ENCODE peak calls at places on chromosomes 7 and 10, in six cellular contexts. One of them, this sample, is unnamed.

GRCh38 chr10:10333622-10334021 is 684.0 kb upstream of the CELF2 start:
- DNase-seq in NCI-H526 treated with DMSO at 0.1 percent for 48 hours: no peak
- DNase-seq in uterus: no peak
- DNase-seq in epithelial cell of esophagus: no peak
- DNase-seq in NCI-H524 treated with DMSO at 0.1 percent for 48 hours: no peak
- DNase-seq in nucleus accumbens: no peak
- DNase-seq in this sample: no peak

GRCh38 chr7:117072620-117073118 is 119.4 kb downstream of the ST7 start:
- DNase-seq in NCI-H526 treated with DMSO at 0.1 percent for 48 hours: no peak
- DNase-seq in uterus: peak; percentile 23
- DNase-seq in epithelial cell of esophagus: peak; percentile 68
- DNase-seq in NCI-H524 treated with DMSO at 0.1 percent for 48 hours: peak; percentile 52
- DNase-seq in nucleus accumbens: peak; percentile 71
- DNase-seq in this sample: peak; percentile 78

GRCh38 chr7:109076561-109076960 is 506.9 kb downstream of the DNAJB9 start:
- DNase-seq in NCI-H526 treated with DMSO at 0.1 percent for 48 hours: no peak
- DNase-seq in uterus: no peak
- DNase-seq in epithelial cell of esophagus: no peak
- DNase-seq in NCI-H524 treated with DMSO at 0.1 percent for 48 hours: no peak
- DNase-seq in nucleus accumbens: no peak
- DNase-seq in this sample: no peak

GRCh38 chr10:93456480-93456879 is 25.7 kb downstream of the MYOF start:
- DNase-seq in NCI-H526 treated with DMSO at 0.1 percent for 48 hours: no peak
- DNase-seq in uterus: no peak
- DNase-seq in epithelial cell of esophagus: no peak
- DNase-seq in NCI-H524 treated with DMSO at 0.1 percent for 48 hours: no peak
- DNase-seq in nucleus accumbens: no peak
- DNase-seq in this sample: no peak

GRCh38 chr10:25083546-25084111 is 67.2 kb downstream of the THNSL1 start:
- DNase-seq in NCI-H526 treated with DMSO at 0.1 percent for 48 hours: no peak
- DNase-seq in uterus: no peak
- DNase-seq in epithelial cell of esophagus: no peak
- DNase-seq in NCI-H524 treated with DMSO at 0.1 percent for 48 hours: no peak
- DNase-seq in nucleus accumbens: peak; percentile 25
- DNase-seq in this sample: peak; percentile 63

GRCh38 chr7:7564323-7564780 is 2.3 kb upstream of the MIOS start:
- DNase-seq in NCI-H526 treated with DMSO at 0.1 percent for 48 hours: no peak
- DNase-seq in uterus: no peak
- DNase-seq in epithelial cell of esophagus: peak; percentile 97
- DNase-seq in NCI-H524 treated with DMSO at 0.1 percent for 48 hours: no peak
- DNase-seq in nucleus accumbens: no peak
- DNase-seq in this sample: no peak

GRCh38 chr7:47536705-47537611 is 45.0 kb downstream of the TNS3 start:
- DNase-seq in NCI-H526 treated with DMSO at 0.1 percent for 48 hours: no peak
- DNase-seq in uterus: peak; percentile 75
- DNase-seq in epithelial cell of esophagus: peak; percentile 45
- DNase-seq in NCI-H524 treated with DMSO at 0.1 percent for 48 hours: no peak
- DNase-seq in nucleus accumbens: peak; percentile 51
- DNase-seq in this sample: no peak

GRCh38 chr7:110568932-110569331 is 522.0 kb upstream of the LRRN3 start:
- DNase-seq in NCI-H526 treated with DMSO at 0.1 percent for 48 hours: no peak
- DNase-seq in uterus: no peak
- DNase-seq in epithelial cell of esophagus: peak; percentile 53
- DNase-seq in NCI-H524 treated with DMSO at 0.1 percent for 48 hours: no peak
- DNase-seq in nucleus accumbens: no peak
- DNase-seq in this sample: peak; percentile 4

GRCh38 chr7:25031432-25031831 is 51.5 kb upstream of the OSBPL3 start:
- DNase-seq in NCI-H526 treated with DMSO at 0.1 percent for 48 hours: no peak
- DNase-seq in uterus: no peak
- DNase-seq in epithelial cell of esophagus: no peak
- DNase-seq in NCI-H524 treated with DMSO at 0.1 percent for 48 hours: no peak
- DNase-seq in nucleus accumbens: no peak
- DNase-seq in this sample: no peak

GRCh38 chr7:44565097-44565794 is 8.5 kb downstream of the DDX56 start:
- DNase-seq in NCI-H526 treated with DMSO at 0.1 percent for 48 hours: no peak
- DNase-seq in uterus: peak; percentile 47
- DNase-seq in epithelial cell of esophagus: peak; percentile 72
- DNase-seq in NCI-H524 treated with DMSO at 0.1 percent for 48 hours: no peak
- DNase-seq in nucleus accumbens: peak; percentile 68
- DNase-seq in this sample: peak; percentile 67

GRCh38 chr10:121127151-121127906 is 276.2 kb downstream of the WDR11 start:
- DNase-seq in NCI-H526 treated with DMSO at 0.1 percent for 48 hours: no peak
- DNase-seq in uterus: peak; percentile 30
- DNase-seq in epithelial cell of esophagus: no peak
- DNase-seq in NCI-H524 treated with DMSO at 0.1 percent for 48 hours: no peak
- DNase-seq in nucleus accumbens: no peak
- DNase-seq in this sample: no peak

GRCh38 chr7:45179666-45180065 is 22.1 kb downstream of the RAMP3 start:
- DNase-seq in NCI-H526 treated with DMSO at 0.1 percent for 48 hours: no peak
- DNase-seq in uterus: no peak
- DNase-seq in epithelial cell of esophagus: no peak
- DNase-seq in NCI-H524 treated with DMSO at 0.1 percent for 48 hours: no peak
- DNase-seq in nucleus accumbens: no peak
- DNase-seq in this sample: no peak

GRCh38 chr7:35430547-35431153 is 176.8 kb upstream of the TBX20 start:
- DNase-seq in NCI-H526 treated with DMSO at 0.1 percent for 48 hours: no peak
- DNase-seq in uterus: no peak
- DNase-seq in epithelial cell of esophagus: peak; percentile 16
- DNase-seq in NCI-H524 treated with DMSO at 0.1 percent for 48 hours: no peak
- DNase-seq in nucleus accumbens: no peak
- DNase-seq in this sample: no peak

GRCh38 chr7:94237417-94237816 is 157.3 kb upstream of the COL1A2 start:
- DNase-seq in NCI-H526 treated with DMSO at 0.1 percent for 48 hours: no peak
- DNase-seq in uterus: no peak
- DNase-seq in epithelial cell of esophagus: no peak
- DNase-seq in NCI-H524 treated with DMSO at 0.1 percent for 48 hours: no peak
- DNase-seq in nucleus accumbens: no peak
- DNase-seq in this sample: no peak

GRCh38 chr10:51244739-51245138 is 170.5 kb downstream of the PRKG1 start:
- DNase-seq in NCI-H526 treated with DMSO at 0.1 percent for 48 hours: no peak
- DNase-seq in uterus: no peak
- DNase-seq in epithelial cell of esophagus: no peak
- DNase-seq in NCI-H524 treated with DMSO at 0.1 percent for 48 hours: no peak
- DNase-seq in nucleus accumbens: no peak
- DNase-seq in this sample: peak; percentile 18

GRCh38 chr7:18573410-18574234 is 78.1 kb downstream of the HDAC9 start:
- DNase-seq in NCI-H526 treated with DMSO at 0.1 percent for 48 hours: no peak
- DNase-seq in uterus: no peak
- DNase-seq in epithelial cell of esophagus: no peak
- DNase-seq in NCI-H524 treated with DMSO at 0.1 percent for 48 hours: no peak
- DNase-seq in nucleus accumbens: no peak
- DNase-seq in this sample: no peak

GRCh38 chr10:29304259-29305030 is 15.6 kb downstream of the LYZL1 start:
- DNase-seq in NCI-H526 treated with DMSO at 0.1 percent for 48 hours: peak; percentile 2
- DNase-seq in uterus: peak; percentile 73
- DNase-seq in epithelial cell of esophagus: peak; percentile 65
- DNase-seq in NCI-H524 treated with DMSO at 0.1 percent for 48 hours: no peak
- DNase-seq in nucleus accumbens: peak; percentile 60
- DNase-seq in this sample: peak; percentile 90

GRCh38 chr10:49282879-49283321 is 16.1 kb upstream of the C10orf71 start:
- DNase-seq in NCI-H526 treated with DMSO at 0.1 percent for 48 hours: no peak
- DNase-seq in uterus: no peak
- DNase-seq in epithelial cell of esophagus: no peak
- DNase-seq in NCI-H524 treated with DMSO at 0.1 percent for 48 hours: no peak
- DNase-seq in nucleus accumbens: no peak
- DNase-seq in this sample: no peak

GRCh38 chr10:132626019-132626760 is 88.6 kb downstream of the INPP5A start:
- DNase-seq in NCI-H526 treated with DMSO at 0.1 percent for 48 hours: no peak
- DNase-seq in uterus: peak; percentile 20
- DNase-seq in epithelial cell of esophagus: no peak
- DNase-seq in NCI-H524 treated with DMSO at 0.1 percent for 48 hours: no peak
- DNase-seq in nucleus accumbens: no peak
- DNase-seq in this sample: no peak

GRCh38 chr10:3106908-3107425 is 39.6 kb downstream of the PFKP start:
- DNase-seq in NCI-H526 treated with DMSO at 0.1 percent for 48 hours: no peak
- DNase-seq in uterus: no peak
- DNase-seq in epithelial cell of esophagus: peak; percentile 59
- DNase-seq in NCI-H524 treated with DMSO at 0.1 percent for 48 hours: no peak
- DNase-seq in nucleus accumbens: no peak
- DNase-seq in this sample: peak; percentile 51

GRCh38 chr7:42197391-42197790 is 39.6 kb downstream of the GLI3 start:
- DNase-seq in NCI-H526 treated with DMSO at 0.1 percent for 48 hours: no peak
- DNase-seq in uterus: no peak
- DNase-seq in epithelial cell of esophagus: peak; percentile 40
- DNase-seq in NCI-H524 treated with DMSO at 0.1 percent for 48 hours: no peak
- DNase-seq in nucleus accumbens: no peak
- DNase-seq in this sample: no peak

GRCh38 chr7:128056901-128057300 is 25.7 kb upstream of the LRRC4 start:
- DNase-seq in NCI-H526 treated with DMSO at 0.1 percent for 48 hours: no peak
- DNase-seq in uterus: no peak
- DNase-seq in epithelial cell of esophagus: peak; percentile 10
- DNase-seq in NCI-H524 treated with DMSO at 0.1 percent for 48 hours: no peak
- DNase-seq in nucleus accumbens: no peak
- DNase-seq in this sample: no peak

GRCh38 chr7:140044251-140044650 is 18.5 kb downstream of the PARP12 start:
- DNase-seq in NCI-H526 treated with DMSO at 0.1 percent for 48 hours: no peak
- DNase-seq in uterus: no peak
- DNase-seq in epithelial cell of esophagus: peak; percentile 70
- DNase-seq in NCI-H524 treated with DMSO at 0.1 percent for 48 hours: no peak
- DNase-seq in nucleus accumbens: no peak
- DNase-seq in this sample: no peak

GRCh38 chr7:70614237-70614984 is 517.5 kb upstream of the GALNT17 start:
- DNase-seq in NCI-H526 treated with DMSO at 0.1 percent for 48 hours: no peak
- DNase-seq in uterus: peak; percentile 45
- DNase-seq in epithelial cell of esophagus: peak; percentile 51
- DNase-seq in NCI-H524 treated with DMSO at 0.1 percent for 48 hours: peak; percentile 96
- DNase-seq in nucleus accumbens: peak; percentile 64
- DNase-seq in this sample: peak; percentile 69

GRCh38 chr7:157278791-157279678 is 57.8 kb upstream of the DNAJB6 start:
- DNase-seq in NCI-H526 treated with DMSO at 0.1 percent for 48 hours: no peak
- DNase-seq in uterus: no peak
- DNase-seq in epithelial cell of esophagus: no peak
- DNase-seq in NCI-H524 treated with DMSO at 0.1 percent for 48 hours: no peak
- DNase-seq in nucleus accumbens: no peak
- DNase-seq in this sample: no peak

GRCh38 chr10:77578583-77579227 is 58.9 kb downstream of the KCNMA1 start:
- DNase-seq in NCI-H526 treated with DMSO at 0.1 percent for 48 hours: no peak
- DNase-seq in uterus: no peak
- DNase-seq in epithelial cell of esophagus: peak; percentile 82
- DNase-seq in NCI-H524 treated with DMSO at 0.1 percent for 48 hours: no peak
- DNase-seq in nucleus accumbens: no peak
- DNase-seq in this sample: no peak

GRCh38 chr10:4270116-4270515 is 485.1 kb upstream of the KLF6 start:
- DNase-seq in NCI-H526 treated with DMSO at 0.1 percent for 48 hours: no peak
- DNase-seq in uterus: no peak
- DNase-seq in epithelial cell of esophagus: peak; percentile 84
- DNase-seq in NCI-H524 treated with DMSO at 0.1 percent for 48 hours: no peak
- DNase-seq in nucleus accumbens: no peak
- DNase-seq in this sample: peak; percentile 1

GRCh38 chr10:122263971-122264370 is 7.1 kb upstream of the BTBD16 start:
- DNase-seq in NCI-H526 treated with DMSO at 0.1 percent for 48 hours: no peak
- DNase-seq in uterus: no peak
- DNase-seq in epithelial cell of esophagus: peak; percentile 73
- DNase-seq in NCI-H524 treated with DMSO at 0.1 percent for 48 hours: no peak
- DNase-seq in nucleus accumbens: no peak
- DNase-seq in this sample: no peak

GRCh38 chr7:130489140-130489967 is 2.5 kb upstream of the MEST start:
- DNase-seq in NCI-H526 treated with DMSO at 0.1 percent for 48 hours: no peak
- DNase-seq in uterus: no peak
- DNase-seq in epithelial cell of esophagus: no peak
- DNase-seq in NCI-H524 treated with DMSO at 0.1 percent for 48 hours: no peak
- DNase-seq in nucleus accumbens: no peak
- DNase-seq in this sample: no peak

GRCh38 chr7:113652501-113652900 is 266.3 kb downstream of the PPP1R3A start:
- DNase-seq in NCI-H526 treated with DMSO at 0.1 percent for 48 hours: no peak
- DNase-seq in uterus: no peak
- DNase-seq in epithelial cell of esophagus: peak; percentile 78
- DNase-seq in NCI-H524 treated with DMSO at 0.1 percent for 48 hours: no peak
- DNase-seq in nucleus accumbens: no peak
- DNase-seq in this sample: no peak

GRCh38 chr7:121714559-121715303 is 158.2 kb upstream of the PTPRZ1 start:
- DNase-seq in NCI-H526 treated with DMSO at 0.1 percent for 48 hours: peak; percentile 86
- DNase-seq in uterus: no peak
- DNase-seq in epithelial cell of esophagus: no peak
- DNase-seq in NCI-H524 treated with DMSO at 0.1 percent for 48 hours: no peak
- DNase-seq in nucleus accumbens: no peak
- DNase-seq in this sample: no peak

GRCh38 chr7:17380696-17381662 is 82.5 kb downstream of the AHR start:
- DNase-seq in NCI-H526 treated with DMSO at 0.1 percent for 48 hours: no peak
- DNase-seq in uterus: no peak
- DNase-seq in epithelial cell of esophagus: no peak
- DNase-seq in NCI-H524 treated with DMSO at 0.1 percent for 48 hours: no peak
- DNase-seq in nucleus accumbens: no peak
- DNase-seq in this sample: no peak

GRCh38 chr7:65910237-65910636 is 37.4 kb downstream of the VKORC1L1 start:
- DNase-seq in NCI-H526 treated with DMSO at 0.1 percent for 48 hours: no peak
- DNase-seq in uterus: no peak
- DNase-seq in epithelial cell of esophagus: no peak
- DNase-seq in NCI-H524 treated with DMSO at 0.1 percent for 48 hours: no peak
- DNase-seq in nucleus accumbens: no peak
- DNase-seq in this sample: no peak

GRCh38 chr10:22437620-22438588 is 92.6 kb downstream of the SPAG6 start:
- DNase-seq in NCI-H526 treated with DMSO at 0.1 percent for 48 hours: no peak
- DNase-seq in uterus: peak; percentile 46
- DNase-seq in epithelial cell of esophagus: no peak
- DNase-seq in NCI-H524 treated with DMSO at 0.1 percent for 48 hours: no peak
- DNase-seq in nucleus accumbens: peak; percentile 50
- DNase-seq in this sample: peak; percentile 38

GRCh38 chr10:130002606-130003005 is 38.5 kb upstream of the EBF3 start:
- DNase-seq in NCI-H526 treated with DMSO at 0.1 percent for 48 hours: no peak
- DNase-seq in uterus: no peak
- DNase-seq in epithelial cell of esophagus: no peak
- DNase-seq in NCI-H524 treated with DMSO at 0.1 percent for 48 hours: no peak
- DNase-seq in nucleus accumbens: no peak
- DNase-seq in this sample: no peak

GRCh38 chr7:76426246-76426645 is 1.5 kb downstream of the ZP3 start:
- DNase-seq in NCI-H526 treated with DMSO at 0.1 percent for 48 hours: no peak
- DNase-seq in uterus: no peak
- DNase-seq in epithelial cell of esophagus: no peak
- DNase-seq in NCI-H524 treated with DMSO at 0.1 percent for 48 hours: no peak
- DNase-seq in nucleus accumbens: no peak
- DNase-seq in this sample: no peak

GRCh38 chr7:1017586-1018333 is 26.6 kb upstream of the GPR146 start:
- DNase-seq in NCI-H526 treated with DMSO at 0.1 percent for 48 hours: no peak
- DNase-seq in uterus: no peak
- DNase-seq in epithelial cell of esophagus: no peak
- DNase-seq in NCI-H524 treated with DMSO at 0.1 percent for 48 hours: no peak
- DNase-seq in nucleus accumbens: no peak
- DNase-seq in this sample: no peak

GRCh38 chr7:66629222-66629658 is 559 bp downstream of the KCTD7 start:
- DNase-seq in NCI-H526 treated with DMSO at 0.1 percent for 48 hours: no peak
- DNase-seq in uterus: peak; percentile 60
- DNase-seq in epithelial cell of esophagus: no peak
- DNase-seq in NCI-H524 treated with DMSO at 0.1 percent for 48 hours: no peak
- DNase-seq in nucleus accumbens: peak; percentile 41
- DNase-seq in this sample: peak; percentile 42

GRCh38 chr10:72104472-72105097 is 16.2 kb upstream of the SPOCK2 start:
- DNase-seq in NCI-H526 treated with DMSO at 0.1 percent for 48 hours: no peak
- DNase-seq in uterus: no peak
- DNase-seq in epithelial cell of esophagus: no peak
- DNase-seq in NCI-H524 treated with DMSO at 0.1 percent for 48 hours: no peak
- DNase-seq in nucleus accumbens: no peak
- DNase-seq in this sample: no peak